ENCODE peak calls at places on chromosomes 11 and 22, in five cellular contexts. F is cardiac muscle cell, S is OCI-LY7, H is AG04449, M is AG04450. C is an unnamed sample.

GRCh38 chr11:69593851-69594250 is 47.1 kb upstream of the CCND1 start:
- DNase-seq in F (no peak), S (no peak), H (no peak), M (no peak), C (no peak)

GRCh38 chr11:126186708-126187481 is 24.6 kb downstream of the RPUSD4 start:
- DNase-seq in F (no peak), S (no peak), H (no peak), M (no peak), C (no peak)

GRCh38 chr11:126502982-126503381 is 147.5 kb downstream of the ST3GAL4 start:
- DNase-seq in F (no peak), S (no peak), H (no peak), M (no peak), C (no peak)

GRCh38 chr11:115724709-115725108 is 220.5 kb upstream of the CADM1 start:
- DNase-seq in F (no peak), S (no peak), H (peak; percentile 37), M (peak; percentile 65), C (no peak)

GRCh38 chr11:67006029-67006884 is 16.7 kb upstream of the SYT12 start:
- DNase-seq in F (no peak), S (peak; percentile 88), H (no peak), M (no peak), C (peak; percentile 17)

GRCh38 chr22:47341464-47341863 is 579.0 kb downstream of the TBC1D22A start:
- DNase-seq in F (no peak), S (no peak), H (no peak), M (no peak), C (no peak)

GRCh38 chr11:125344846-125345705 is 151.0 kb downstream of the FEZ1 start:
- DNase-seq in F (no peak), S (no peak), H (no peak), M (no peak), C (no peak)

GRCh38 chr22:39556970-39557811 is 13.4 kb upstream of the CACNA1I start:
- DNase-seq in F (peak; percentile 56), S (no peak), H (no peak), M (no peak), C (no peak)

GRCh38 chr22:30038219-30038618 is 42.0 kb upstream of the HORMAD2 start:
- DNase-seq in F (no peak), S (no peak), H (no peak), M (no peak), C (peak; percentile 82)

GRCh38 chr11:64385953-64386704 is 27.2 kb downstream of the RPS6KA4 start:
- DNase-seq in F (peak; percentile 74), S (no peak), H (no peak), M (no peak), C (peak; percentile 11)

GRCh38 chr22:37726240-37726887 is 29.5 kb downstream of the TRIOBP start:
- DNase-seq in F (no peak), S (peak; percentile 23), H (no peak), M (no peak), C (peak; percentile 63)
- TF ChIP-seq CTCF in F (peak; percentile 34), S (peak; percentile 41), H (no peak), M (peak; percentile 28), C (peak; percentile 36)

DNA sequence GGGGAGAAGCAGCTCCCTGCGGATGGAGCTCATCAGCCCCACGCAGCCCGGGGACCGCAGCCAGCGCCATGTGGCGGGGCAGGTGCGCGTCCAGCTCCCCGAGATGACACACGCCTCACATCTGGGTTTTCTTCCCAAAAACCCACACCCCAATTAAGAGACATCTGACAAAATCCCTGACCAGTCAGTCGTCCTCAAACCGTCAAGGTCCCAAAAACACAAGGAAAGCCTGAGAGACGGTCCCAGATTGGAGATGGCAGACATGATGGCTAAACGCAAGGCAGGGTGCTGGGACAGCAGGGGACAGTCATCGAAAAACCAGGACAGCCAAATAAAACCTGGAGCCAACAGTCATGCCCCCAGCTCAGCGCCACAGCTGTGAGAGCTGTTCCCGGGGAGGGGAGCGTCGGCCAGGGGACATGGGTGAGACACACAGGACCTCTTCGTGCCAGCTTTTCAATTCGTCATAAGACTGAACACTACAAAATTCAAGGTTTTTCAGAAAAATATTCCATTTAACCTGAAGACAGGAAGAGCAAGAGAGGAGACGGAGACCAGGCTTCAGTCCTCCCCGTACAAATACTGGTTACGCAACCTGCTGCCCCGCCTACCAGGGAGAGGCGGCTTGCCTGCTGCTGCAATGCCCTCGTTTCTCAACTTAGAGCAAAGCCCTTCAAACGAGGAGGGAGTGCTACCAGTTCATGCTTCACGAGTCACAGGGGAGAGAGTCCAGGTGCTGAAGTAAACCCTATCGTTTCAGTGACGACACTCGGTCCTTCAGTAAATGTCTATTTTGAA is 10.5 kb downstream of the TOLLIP start:
- DNase-seq in F (peak; percentile 50), S (no peak), H (no peak), M (no peak), C (peak; percentile 71)
- H3K4me3 ChIP-seq in F (no peak overlapping the region), S (no peak overlapping the region), H (no peak overlapping the region), M (no peak overlapping the region), C (no peak overlapping the region)

GRCh38 chr11:105000797-105001196 is 22.2 kb downstream of the CASP5 start:
- DNase-seq in F (no peak), S (peak; percentile 19), H (no peak), M (no peak), C (no peak)
- TF ChIP-seq CTCF in F (peak; percentile 39), S (peak; percentile 84), H (peak; percentile 19), M (peak; percentile 38), C (peak; percentile 48)

DNA sequence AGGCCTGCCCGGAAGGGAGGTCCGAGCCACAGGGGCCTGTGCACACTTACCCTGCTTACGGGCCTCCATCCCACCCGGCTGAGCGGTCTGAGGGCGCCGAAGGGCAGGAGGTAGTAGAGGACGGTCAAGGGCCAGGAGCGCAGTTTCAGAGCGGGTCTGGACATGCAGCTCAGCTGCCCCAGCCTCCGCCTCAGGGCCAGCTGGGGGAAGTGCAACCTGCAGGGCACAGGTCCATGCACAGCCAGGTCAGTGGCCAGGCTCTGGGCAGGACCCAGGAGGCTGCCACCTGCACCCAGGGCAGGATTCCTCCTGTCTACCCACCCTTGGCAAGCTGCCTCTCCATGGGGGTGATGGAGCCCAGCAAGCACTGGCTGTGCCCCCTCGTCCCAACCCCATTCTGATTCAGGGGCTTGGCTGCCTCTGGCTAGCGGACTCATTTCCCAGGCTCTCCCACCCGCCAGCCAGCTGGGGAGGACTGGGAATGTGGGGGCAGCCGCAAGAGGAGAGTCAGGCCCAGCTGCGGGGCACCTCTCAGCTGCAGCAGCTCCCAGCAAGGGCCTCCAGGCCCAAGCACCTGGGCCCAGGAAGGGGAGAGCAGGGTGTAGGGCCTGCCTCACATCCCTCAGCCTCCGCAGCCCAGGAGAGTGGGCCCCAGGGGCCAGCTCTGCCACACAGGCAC is 38.2 kb downstream of the PISD start:
- DNase-seq in F (no peak), S (no peak), H (no peak), M (no peak), C (no peak)
- H3K4me3 ChIP-seq in F (no peak overlapping the region), S (no peak overlapping the region), H (no peak overlapping the region), M (no peak overlapping the region), C (no peak overlapping the region)

GRCh38 chr22:17954200-17954859 is 70.0 kb downstream of the MICAL3 start:
- DNase-seq in F (no peak), S (no peak), H (no peak), M (no peak), C (no peak)
- TF ChIP-seq CTCF in F (no peak), S (no peak), H (no peak), M (no peak), C (no peak)

GRCh38 chr11:121449123-121449522 is 3.0 kb upstream of the SORL1 start:
- DNase-seq in F (no peak), S (peak; percentile 57), H (no peak), M (no peak), C (no peak)

GRCh38 chr11:121449626-121450025 is 2.5 kb upstream of the SORL1 start:
- DNase-seq in F (no peak), S (no peak), H (no peak), M (no peak), C (no peak)

GRCh38 chr11:121451982-121452608 is at the start of gene SORL1:
- DNase-seq in F (peak; percentile 89), S (peak; percentile 86), H (no peak), M (no peak), C (peak; percentile 22)

GRCh38 chr11:121451178-121451981 is 734 bp upstream of the SORL1 start:
- DNase-seq in F (no peak), S (peak; percentile 79), H (no peak), M (no peak), C (no peak)

GRCh38 chr11:121450424-121450823 is 1.7 kb upstream of the SORL1 start:
- DNase-seq in F (no peak), S (no peak), H (no peak), M (no peak), C (no peak)
- H3K4me3 ChIP-seq in F (no peak overlapping the region), S (peak overlapping the region; percentile 89), H (no peak overlapping the region), M (no peak overlapping the region), C (no peak overlapping the region)

C was measured in fibroblast of the aortic adventitia.